ENCODE peak calls at places on chromosomes 1 and 21, in six cellular contexts. One of them, this sample, is unnamed. For H3K27me3 and H3K36me3, the result is how much of the 10 kb centered on the place peaks cover.

GRCh38 chr1:204448321-204448964 is 36.8 kb upstream of the PPP1R15B start:
- DNase-seq in body of pancreas: no peak
- DNase-seq in breast epithelium: peak
- DNase-seq in thoracic aorta: no peak
- DNase-seq in ascending aorta: no peak
- DNase-seq in transverse colon: peak
- DNase-seq in this sample: no peak

GRCh38 chr1:1385931-1386330 is 10.9 kb upstream of the AURKAIP1 start:
- DNase-seq in body of pancreas: no peak
- DNase-seq in breast epithelium: no peak
- DNase-seq in thoracic aorta: no peak
- DNase-seq in ascending aorta: no peak
- DNase-seq in transverse colon: no peak
- DNase-seq in this sample: peak

GRCh38 chr1:41925712-41926111 is 7.0 kb upstream of the HIVEP3 start:
- DNase-seq in body of pancreas: no peak
- DNase-seq in breast epithelium: no peak
- DNase-seq in thoracic aorta: no peak
- DNase-seq in ascending aorta: no peak
- DNase-seq in transverse colon: no peak
- DNase-seq in this sample: peak

GRCh38 chr21:38771536-38771935 is 34.2 kb upstream of the ETS2 start:
- DNase-seq in body of pancreas: no peak
- DNase-seq in breast epithelium: no peak
- DNase-seq in thoracic aorta: no peak
- DNase-seq in ascending aorta: no peak
- DNase-seq in transverse colon: no peak
- DNase-seq in this sample: no peak

GRCh38 chr1:917076-917459 is 6.7 kb upstream of the SAMD11 start:
- DNase-seq in body of pancreas: no peak
- DNase-seq in breast epithelium: no peak
- DNase-seq in thoracic aorta: no peak
- DNase-seq in ascending aorta: no peak
- DNase-seq in transverse colon: no peak
- DNase-seq in this sample: no peak

GRCh38 chr1:22291057-22291456 is 148.2 kb upstream of the WNT4 start:
- DNase-seq in body of pancreas: no peak
- DNase-seq in breast epithelium: no peak
- DNase-seq in thoracic aorta: no peak
- DNase-seq in ascending aorta: no peak
- DNase-seq in transverse colon: no peak
- DNase-seq in this sample: no peak

GRCh38 chr1:6002714-6003501 is 10.7 kb upstream of the NPHP4 start:
- DNase-seq in body of pancreas: no peak
- DNase-seq in breast epithelium: no peak
- DNase-seq in thoracic aorta: no peak
- DNase-seq in ascending aorta: no peak
- DNase-seq in transverse colon: no peak
- DNase-seq in this sample: peak

GRCh38 chr1:235888119-235888643 is 21.5 kb upstream of the LYST start:
- DNase-seq in body of pancreas: no peak
- DNase-seq in breast epithelium: no peak
- DNase-seq in thoracic aorta: no peak
- DNase-seq in ascending aorta: no peak
- DNase-seq in transverse colon: no peak
- DNase-seq in this sample: no peak

GRCh38 chr1:66181999-66182398 is 352.0 kb upstream of the SGIP1 start:
- DNase-seq in body of pancreas: no peak
- DNase-seq in breast epithelium: no peak
- DNase-seq in thoracic aorta: no peak
- DNase-seq in ascending aorta: no peak
- DNase-seq in transverse colon: no peak
- DNase-seq in this sample: no peak

GRCh38 chr1:214854126-214854875 is 228.2 kb upstream of the KCNK2 start:
- DNase-seq in body of pancreas: no peak
- DNase-seq in breast epithelium: no peak
- DNase-seq in thoracic aorta: no peak
- DNase-seq in ascending aorta: no peak
- DNase-seq in transverse colon: no peak
- DNase-seq in this sample: no peak

GRCh38 chr21:35202431-35202830 is 153.3 kb upstream of the RUNX1 start:
- DNase-seq in body of pancreas: no peak
- DNase-seq in breast epithelium: no peak
- DNase-seq in thoracic aorta: no peak
- DNase-seq in ascending aorta: no peak
- DNase-seq in transverse colon: no peak
- DNase-seq in this sample: no peak

GRCh38 chr21:17159697-17160096 is 353.1 kb upstream of the CXADR start:
- DNase-seq in body of pancreas: no peak
- DNase-seq in breast epithelium: no peak
- DNase-seq in thoracic aorta: no peak
- DNase-seq in ascending aorta: no peak
- DNase-seq in transverse colon: no peak
- DNase-seq in this sample: no peak

GRCh38 chr1:81664341-81664740 is 136.4 kb upstream of the ADGRL2 start:
- DNase-seq in body of pancreas: no peak
- DNase-seq in breast epithelium: no peak
- DNase-seq in thoracic aorta: no peak
- DNase-seq in ascending aorta: no peak
- DNase-seq in transverse colon: no peak
- DNase-seq in this sample: no peak

GRCh38 chr1:162676087-162676486 is 43.8 kb downstream of the DDR2 start:
- DNase-seq in body of pancreas: no peak
- DNase-seq in breast epithelium: no peak
- DNase-seq in thoracic aorta: no peak
- DNase-seq in ascending aorta: no peak
- DNase-seq in transverse colon: no peak
- DNase-seq in this sample: no peak

GRCh38 chr1:212040629-212041028 is 5.1 kb downstream of the DTL start:
- DNase-seq in body of pancreas: no peak
- DNase-seq in breast epithelium: no peak
- DNase-seq in thoracic aorta: no peak
- DNase-seq in ascending aorta: no peak
- DNase-seq in transverse colon: no peak
- DNase-seq in this sample: no peak

GRCh38 chr1:67735806-67736627 is 51.0 kb downstream of the GADD45A start:
- DNase-seq in body of pancreas: peak
- DNase-seq in breast epithelium: peak
- DNase-seq in thoracic aorta: peak
- DNase-seq in ascending aorta: peak
- DNase-seq in transverse colon: peak
- DNase-seq in this sample: no peak

GRCh38 chr1:177341773-177342172 is 171.0 kb downstream of the BRINP2 start:
- DNase-seq in body of pancreas: no peak
- DNase-seq in breast epithelium: no peak
- DNase-seq in thoracic aorta: no peak
- DNase-seq in ascending aorta: no peak
- DNase-seq in transverse colon: no peak
- DNase-seq in this sample: no peak

GRCh38 chr21:16634522-16634914 is 878.3 kb upstream of the CXADR start:
- DNase-seq in body of pancreas: no peak
- DNase-seq in breast epithelium: no peak
- DNase-seq in thoracic aorta: no peak
- DNase-seq in ascending aorta: no peak
- DNase-seq in transverse colon: no peak
- DNase-seq in this sample: peak

GRCh38 chr1:223260712-223261111 is 103.3 kb downstream of the SUSD4 start:
- DNase-seq in body of pancreas: no peak
- DNase-seq in breast epithelium: no peak
- DNase-seq in thoracic aorta: no peak
- DNase-seq in ascending aorta: no peak
- DNase-seq in transverse colon: no peak
- DNase-seq in this sample: no peak

GRCh38 chr21:34835526-34835925 is 166.7 kb downstream of the CLIC6 start:
- DNase-seq in body of pancreas: peak
- DNase-seq in breast epithelium: peak
- DNase-seq in thoracic aorta: no peak
- DNase-seq in ascending aorta: peak
- DNase-seq in transverse colon: peak
- DNase-seq in this sample: peak

GRCh38 chr21:39065912-39066311 is 117.3 kb downstream of the PSMG1 start:
- DNase-seq in body of pancreas: no peak
- DNase-seq in breast epithelium: no peak
- DNase-seq in thoracic aorta: no peak
- DNase-seq in ascending aorta: no peak
- DNase-seq in transverse colon: no peak
- DNase-seq in this sample: no peak

GRCh38 chr1:87600070-87600469 is 271.4 kb downstream of the LMO4 start:
- DNase-seq in body of pancreas: no peak
- DNase-seq in breast epithelium: no peak
- DNase-seq in thoracic aorta: no peak
- DNase-seq in ascending aorta: no peak
- DNase-seq in transverse colon: no peak
- DNase-seq in this sample: no peak

GRCh38 chr1:248924696-248925532 is 18.9 kb downstream of the PGBD2 start:
- DNase-seq in body of pancreas: peak
- DNase-seq in breast epithelium: no peak
- DNase-seq in thoracic aorta: no peak
- DNase-seq in ascending aorta: no peak
- DNase-seq in transverse colon: peak
- DNase-seq in this sample: peak

GRCh38 chr21:28283652-28284490 is 708.8 kb downstream of the LTN1 start:
- DNase-seq in body of pancreas: peak
- DNase-seq in breast epithelium: no peak
- DNase-seq in thoracic aorta: no peak
- DNase-seq in ascending aorta: no peak
- DNase-seq in transverse colon: no peak
- DNase-seq in this sample: no peak

GRCh38 chr1:62187548-62187947 is 7.1 kb upstream of the L1TD1 start:
- DNase-seq in body of pancreas: no peak
- DNase-seq in breast epithelium: no peak
- DNase-seq in thoracic aorta: no peak
- DNase-seq in ascending aorta: no peak
- DNase-seq in transverse colon: no peak
- DNase-seq in this sample: no peak

GRCh38 chr1:229192031-229192430 is 78.9 kb upstream of the RAB4A start:
- DNase-seq in body of pancreas: no peak
- DNase-seq in breast epithelium: no peak
- DNase-seq in thoracic aorta: no peak
- DNase-seq in ascending aorta: no peak
- DNase-seq in transverse colon: no peak
- DNase-seq in this sample: no peak

GRCh38 chr1:16120411-16120810 is 35.5 kb downstream of the EPHA2 start:
- DNase-seq in body of pancreas: no peak
- DNase-seq in breast epithelium: no peak
- DNase-seq in thoracic aorta: no peak
- DNase-seq in ascending aorta: no peak
- DNase-seq in transverse colon: no peak
- DNase-seq in this sample: peak

GRCh38 chr1:16119504-16119903 is 36.4 kb downstream of the EPHA2 start:
- DNase-seq in body of pancreas: no peak
- DNase-seq in breast epithelium: no peak
- DNase-seq in thoracic aorta: no peak
- DNase-seq in ascending aorta: no peak
- DNase-seq in transverse colon: no peak
- DNase-seq in this sample: peak

GRCh38 chr1:16122361-16122881 is 33.4 kb downstream of the EPHA2 start:
- DNase-seq in body of pancreas: no peak
- DNase-seq in breast epithelium: peak
- DNase-seq in thoracic aorta: no peak
- DNase-seq in ascending aorta: no peak
- DNase-seq in transverse colon: no peak
- DNase-seq in this sample: peak

GRCh38 chr1:16119926-16120325 is 35.9 kb downstream of the EPHA2 start:
- DNase-seq in body of pancreas: no peak
- DNase-seq in breast epithelium: no peak
- DNase-seq in thoracic aorta: no peak
- DNase-seq in ascending aorta: no peak
- DNase-seq in transverse colon: no peak
- DNase-seq in this sample: peak

GRCh38 chr1:16120940-16121410 is 34.9 kb downstream of the EPHA2 start:
- DNase-seq in body of pancreas: peak
- DNase-seq in breast epithelium: no peak
- DNase-seq in thoracic aorta: no peak
- DNase-seq in ascending aorta: no peak
- DNase-seq in transverse colon: no peak
- DNase-seq in this sample: no peak
- H3K27me3 ChIP-seq in body of pancreas: under half
- H3K27me3 ChIP-seq in breast epithelium: under half
- H3K27me3 ChIP-seq in thoracic aorta: under half
- H3K27me3 ChIP-seq in ascending aorta: under half
- H3K27me3 ChIP-seq in transverse colon: under half
- H3K27me3 ChIP-seq in this sample: under half

GRCh38 chr1:10415211-10415930 is 14.9 kb upstream of the CENPS start:
- DNase-seq in body of pancreas: peak
- DNase-seq in breast epithelium: no peak
- DNase-seq in thoracic aorta: no peak
- DNase-seq in ascending aorta: peak
- DNase-seq in transverse colon: peak
- DNase-seq in this sample: peak
- H3K4me3 ChIP-seq in body of pancreas: no peak
- H3K4me3 ChIP-seq in breast epithelium: no peak
- H3K4me3 ChIP-seq in thoracic aorta: no peak
- H3K4me3 ChIP-seq in ascending aorta: no peak
- H3K4me3 ChIP-seq in transverse colon: no peak
- H3K4me3 ChIP-seq in this sample: no peak

GRCh38 chr1:45337630-45338320 is 2.2 kb upstream of the TOE1 start:
- DNase-seq in body of pancreas: no peak
- DNase-seq in breast epithelium: no peak
- DNase-seq in thoracic aorta: no peak
- DNase-seq in ascending aorta: no peak
- DNase-seq in transverse colon: no peak
- DNase-seq in this sample: no peak
- H3K36me3 ChIP-seq in body of pancreas: under half
- H3K36me3 ChIP-seq in breast epithelium: under half
- H3K36me3 ChIP-seq in thoracic aorta: under half
- H3K36me3 ChIP-seq in ascending aorta: under half
- H3K36me3 ChIP-seq in transverse colon: under half
- H3K36me3 ChIP-seq in this sample: under half

DNA sequence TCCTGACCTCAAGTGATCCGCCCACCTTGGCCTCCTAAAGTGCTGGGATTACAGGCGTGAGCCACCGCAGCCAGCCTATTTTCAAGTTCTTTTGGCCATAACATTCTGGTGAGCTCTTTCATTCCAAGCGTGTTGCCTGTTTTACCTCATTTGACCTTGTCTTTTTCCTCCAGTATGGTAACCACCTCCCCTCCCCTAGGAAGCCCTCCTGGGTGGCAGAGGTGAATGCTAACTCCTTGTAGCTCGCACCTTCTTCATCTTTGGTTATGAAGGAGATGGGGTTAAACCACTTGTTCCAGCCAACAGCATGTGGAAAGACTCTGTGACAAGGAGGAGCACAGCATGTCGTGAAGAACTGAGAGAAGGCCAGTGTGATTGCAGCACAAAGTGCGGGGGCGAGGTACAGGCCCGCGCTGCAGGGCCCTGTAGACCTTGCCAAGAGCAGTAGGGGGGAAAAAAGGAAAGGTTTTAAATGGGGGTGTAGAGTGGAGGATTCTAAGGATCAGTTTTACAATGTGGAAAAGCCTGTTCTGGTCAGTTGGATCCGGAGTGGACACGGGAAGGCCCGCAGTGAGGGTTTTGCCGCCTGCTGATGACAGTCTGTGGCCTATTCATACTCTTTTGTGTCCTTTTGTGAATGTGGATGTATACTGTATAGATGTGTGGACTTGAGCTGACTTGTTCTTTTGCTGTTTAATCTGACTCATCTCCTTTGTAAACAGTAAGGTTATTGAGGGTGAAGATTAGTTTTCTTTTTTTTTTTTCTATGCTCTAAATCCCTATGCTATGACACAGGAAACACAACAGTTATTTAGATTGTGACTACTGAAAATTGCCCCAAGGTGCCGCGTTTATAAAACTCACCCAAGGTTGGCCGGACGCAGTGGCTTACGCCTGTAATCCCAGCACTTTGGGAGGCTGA is 7.5 kb upstream of the ZNF436 start:
- DNase-seq in body of pancreas: peak
- DNase-seq in breast epithelium: peak
- DNase-seq in thoracic aorta: no peak
- DNase-seq in ascending aorta: no peak
- DNase-seq in transverse colon: peak
- DNase-seq in this sample: no peak
- H3K27me3 ChIP-seq in body of pancreas: under half
- H3K27me3 ChIP-seq in breast epithelium: under half
- H3K27me3 ChIP-seq in thoracic aorta: under half
- H3K27me3 ChIP-seq in ascending aorta: under half
- H3K27me3 ChIP-seq in transverse colon: under half
- H3K27me3 ChIP-seq in this sample: half or more

This sample was measured in H7.